ENCODE peak calls at places on chromosome 14, in five cellular contexts. R, B, O, K and Q are unnamed samples.

GRCh38 chr14:32460267-32460666 is 131.2 kb downstream of the AKAP6 start:
- DNase-seq in R (no peak), B (no peak), O (no peak), K (no peak), Q (no peak)

GRCh38 chr14:61503167-61503801 is 181.9 kb downstream of the PRKCH start:
- DNase-seq in R (peak; percentile 37), B (no peak), K (no peak), O (peak; percentile 53), Q (no peak)

GRCh38 chr14:91171291-91171690 is 57.4 kb downstream of the DGLUCY start:
- DNase-seq in B (no peak), K (no peak), R (no peak), O (no peak), Q (no peak)

GRCh38 chr14:38887696-38888095 is 215.3 kb downstream of the SEC23A start:
- DNase-seq in B (no peak), K (no peak), O (no peak), R (no peak), Q (no peak)

GRCh38 chr14:58919262-58919661 is 269.2 kb upstream of the DAAM1 start:
- DNase-seq in B (no peak), R (no peak), O (peak; percentile 5), K (no peak), Q (no peak)

GRCh38 chr14:43786066-43786762 is 720.9 kb downstream of the FSCB start:
- DNase-seq in B (no peak), R (no peak), K (no peak), O (no peak), Q (no peak)

GRCh38 chr14:94117856-94118255 is 7.3 kb downstream of the IFI27 start:
- DNase-seq in R (no peak), K (peak; percentile 38), B (no peak), O (no peak), Q (no peak)

GRCh38 chr14:100537701-100538565 is 49.3 kb downstream of the BEGAIN start:
- DNase-seq in B (peak; percentile 83), K (peak; percentile 62), O (no peak), R (peak; percentile 33), Q (no peak)

GRCh38 chr14:99790201-99790977 is 2.8 kb upstream of the EML1 start:
- DNase-seq in R (no peak), O (no peak), K (no peak), B (no peak), Q (no peak)

GRCh38 chr14:77119852-77120251 is 21.7 kb downstream of the ZDHHC22 start:
- DNase-seq in B (no peak), K (no peak), R (no peak), O (no peak), Q (no peak)

GRCh38 chr14:98580131-98580678 is 691.8 kb downstream of the BCL11B start:
- DNase-seq in R (no peak), K (no peak), B (no peak), O (peak; percentile 0), Q (no peak)

GRCh38 chr14:53432378-53432802 is 279.3 kb upstream of the DDHD1 start:
- DNase-seq in K (no peak), R (peak; percentile 60), B (no peak), O (peak; percentile 46), Q (no peak)

GRCh38 chr14:90970167-90970600 is 90.3 kb downstream of the RPS6KA5 start:
- DNase-seq in R (peak; percentile 20), O (peak; percentile 4), K (no peak), B (no peak), Q (no peak)

GRCh38 chr14:26984318-26985177 is 386.7 kb upstream of the NOVA1 start:
- DNase-seq in O (peak; percentile 73), B (no peak), K (peak; percentile 67), R (no peak), Q (peak; percentile 39)

GRCh38 chr14:101187017-101187815 is 283.7 kb upstream of the RTL1 start:
- DNase-seq in R (no peak), B (no peak), O (no peak), K (no peak), Q (no peak)

GRCh38 chr14:81275995-81276698 is 55.4 kb upstream of the GTF2A1 start:
- DNase-seq in B (no peak), R (peak; percentile 22), K (no peak), O (no peak), Q (no peak)

GRCh38 chr14:77105118-77105517 is 7.1 kb downstream of the CIPC start:
- DNase-seq in K (no peak), R (no peak), O (no peak), B (no peak), Q (no peak)

GRCh38 chr14:74516451-74517155 is 23.0 kb downstream of the ISCA2 start:
- DNase-seq in K (peak; percentile 66), R (no peak), O (peak; percentile 50), B (no peak), Q (no peak)

GRCh38 chr14:75126679-75127473 is at the start of gene NEK9:
- DNase-seq in O (peak; percentile 86), B (peak; percentile 90), R (peak; percentile 93), K (peak; percentile 95), Q (peak; percentile 75)

GRCh38 chr14:47658041-47658440 is 17.4 kb downstream of the MDGA2 start:
- DNase-seq in O (no peak), K (no peak), R (no peak), B (no peak), Q (no peak)

GRCh38 chr14:91693342-91693741 is 38.5 kb downstream of the CATSPERB start:
- DNase-seq in O (no peak), R (no peak), B (no peak), K (no peak), Q (peak; percentile 6)

GRCh38 chr14:92511472-92512247 is 1.9 kb upstream of the RIN3 start:
- DNase-seq in R (no peak), B (peak; percentile 46), O (peak; percentile 97), K (no peak), Q (peak; percentile 66)

GRCh38 chr14:89388853-89389252 is 28.2 kb downstream of the FOXN3 start:
- DNase-seq in R (no peak), K (no peak), O (peak; percentile 35), B (no peak), Q (no peak)

GRCh38 chr14:94341654-94342333 is 18.7 kb upstream of the SERPINA6 start:
- DNase-seq in B (no peak), K (no peak), O (no peak), R (no peak), Q (no peak)

GRCh38 chr14:78153069-78153351 is 17.2 kb upstream of the NRXN3 start:
- DNase-seq in R (no peak), B (no peak), K (no peak), O (peak; percentile 29), Q (no peak)

GRCh38 chr14:96398921-96399320 is 7.0 kb downstream of the AK7 start:
- DNase-seq in O (no peak), R (no peak), K (no peak), B (no peak), Q (no peak)

GRCh38 chr14:50943261-50943942 is 881 bp downstream of the PYGL start:
- DNase-seq in R (no peak), O (no peak), B (no peak), K (peak; percentile 79), Q (no peak)

GRCh38 chr14:95597784-95598204 is 62.9 kb downstream of the GLRX5 start:
- DNase-seq in R (peak; percentile 43), B (peak; percentile 49), O (no peak), K (no peak), Q (no peak)

GRCh38 chr14:76941544-76942287 is 86.8 kb downstream of the IRF2BPL start:
- DNase-seq in K (no peak), R (no peak), B (no peak), O (no peak), Q (no peak)

GRCh38 chr14:50260511-50260910 is 29.1 kb upstream of the SOS2 start:
- DNase-seq in K (no peak), R (peak; percentile 19), O (peak; percentile 39), B (no peak), Q (no peak)

GRCh38 chr14:60092516-60092915 is 793 bp downstream of the PCNX4 start:
- DNase-seq in R (peak; percentile 17), B (no peak), K (no peak), O (peak; percentile 55), Q (peak; percentile 1)